ENCODE peak calls at places on chromosomes 2 and 18, in seven cellular contexts. One of them, this sample, is unnamed.

GRCh38 chr2:222944552-222944951 is 83.7 kb downstream of the ACSL3 start:
- DNase-seq in IMR-90: peak; percentile 26
- DNase-seq in tibial artery: no peak
- DNase-seq in CD8-positive, alpha-beta T cell: no peak
- DNase-seq in Caco-2: no peak
- DNase-seq in tibial nerve: no peak
- DNase-seq in fibroblast of lung: peak; percentile 55
- DNase-seq in this sample: no peak

GRCh38 chr18:8657873-8658521 is 47.4 kb upstream of the MTCL1 start:
- DNase-seq in IMR-90: peak; percentile 32
- DNase-seq in tibial artery: no peak
- DNase-seq in CD8-positive, alpha-beta T cell: no peak
- DNase-seq in Caco-2: no peak
- DNase-seq in tibial nerve: no peak
- DNase-seq in fibroblast of lung: peak; percentile 43
- DNase-seq in this sample: no peak

GRCh38 chr2:46935071-46935470 is 19.5 kb upstream of the MCFD2 start:
- DNase-seq in IMR-90: no peak
- DNase-seq in tibial artery: no peak
- DNase-seq in CD8-positive, alpha-beta T cell: no peak
- DNase-seq in Caco-2: no peak
- DNase-seq in tibial nerve: no peak
- DNase-seq in fibroblast of lung: no peak
- DNase-seq in this sample: no peak

GRCh38 chr2:65300134-65300771 is 72.6 kb downstream of the ACTR2 start:
- DNase-seq in IMR-90: peak; percentile 76
- DNase-seq in tibial artery: peak; percentile 88
- DNase-seq in CD8-positive, alpha-beta T cell: no peak
- DNase-seq in Caco-2: no peak
- DNase-seq in tibial nerve: peak; percentile 77
- DNase-seq in fibroblast of lung: peak; percentile 83
- DNase-seq in this sample: no peak

GRCh38 chr2:127829845-127830246 is 18.9 kb upstream of the WDR33 start:
- DNase-seq in IMR-90: no peak
- DNase-seq in tibial artery: no peak
- DNase-seq in CD8-positive, alpha-beta T cell: peak; percentile 27
- DNase-seq in Caco-2: no peak
- DNase-seq in tibial nerve: no peak
- DNase-seq in fibroblast of lung: peak; percentile 50
- DNase-seq in this sample: peak; percentile 86

GRCh38 chr2:172021955-172022354 is 22.2 kb downstream of the METAP1D start:
- DNase-seq in IMR-90: peak; percentile 37
- DNase-seq in tibial artery: no peak
- DNase-seq in CD8-positive, alpha-beta T cell: no peak
- DNase-seq in Caco-2: no peak
- DNase-seq in tibial nerve: no peak
- DNase-seq in fibroblast of lung: peak; percentile 52
- DNase-seq in this sample: no peak

GRCh38 chr2:11029136-11029535 is 117.4 kb downstream of the KCNF1 start:
- DNase-seq in IMR-90: no peak
- DNase-seq in tibial artery: no peak
- DNase-seq in CD8-positive, alpha-beta T cell: no peak
- DNase-seq in Caco-2: no peak
- DNase-seq in tibial nerve: no peak
- DNase-seq in fibroblast of lung: no peak
- DNase-seq in this sample: no peak

GRCh38 chr2:226398580-226398979 is 401.0 kb downstream of the IRS1 start:
- DNase-seq in IMR-90: peak; percentile 20
- DNase-seq in tibial artery: no peak
- DNase-seq in CD8-positive, alpha-beta T cell: no peak
- DNase-seq in Caco-2: no peak
- DNase-seq in tibial nerve: no peak
- DNase-seq in fibroblast of lung: peak; percentile 30
- DNase-seq in this sample: no peak

GRCh38 chr2:126856403-126856802 is 42.3 kb upstream of the TEX51 start:
- DNase-seq in IMR-90: no peak
- DNase-seq in tibial artery: no peak
- DNase-seq in CD8-positive, alpha-beta T cell: no peak
- DNase-seq in Caco-2: no peak
- DNase-seq in tibial nerve: no peak
- DNase-seq in fibroblast of lung: no peak
- DNase-seq in this sample: no peak

GRCh38 chr2:230434677-230435324 is 18.8 kb downstream of the SP100 start:
- DNase-seq in IMR-90: no peak
- DNase-seq in tibial artery: no peak
- DNase-seq in CD8-positive, alpha-beta T cell: no peak
- DNase-seq in Caco-2: no peak
- DNase-seq in tibial nerve: no peak
- DNase-seq in fibroblast of lung: no peak
- DNase-seq in this sample: no peak

GRCh38 chr18:55588001-55588875 is at the start of gene TCF4:
- DNase-seq in IMR-90: peak; percentile 52
- DNase-seq in tibial artery: peak; percentile 51
- DNase-seq in CD8-positive, alpha-beta T cell: no peak
- DNase-seq in Caco-2: peak; percentile 38
- DNase-seq in tibial nerve: peak; percentile 42
- DNase-seq in fibroblast of lung: peak; percentile 73
- DNase-seq in this sample: peak; percentile 19

GRCh38 chr2:165794520-165794882 is 454 bp upstream of the GALNT3 start:
- DNase-seq in IMR-90: peak; percentile 45
- DNase-seq in tibial artery: peak; percentile 30
- DNase-seq in CD8-positive, alpha-beta T cell: peak; percentile 40
- DNase-seq in Caco-2: no peak
- DNase-seq in tibial nerve: peak; percentile 14
- DNase-seq in fibroblast of lung: peak; percentile 49
- DNase-seq in this sample: peak; percentile 61

GRCh38 chr2:82283075-82283474 is 1978.5 kb upstream of the LRRTM1 start:
- DNase-seq in IMR-90: no peak
- DNase-seq in tibial artery: no peak
- DNase-seq in CD8-positive, alpha-beta T cell: no peak
- DNase-seq in Caco-2: no peak
- DNase-seq in tibial nerve: no peak
- DNase-seq in fibroblast of lung: no peak
- DNase-seq in this sample: no peak

GRCh38 chr2:71100195-71100964 is 29.6 kb downstream of the MCEE start:
- DNase-seq in IMR-90: peak; percentile 70
- DNase-seq in tibial artery: peak; percentile 45
- DNase-seq in CD8-positive, alpha-beta T cell: peak; percentile 12
- DNase-seq in Caco-2: peak; percentile 68
- DNase-seq in tibial nerve: peak; percentile 38
- DNase-seq in fibroblast of lung: peak; percentile 58
- DNase-seq in this sample: peak; percentile 15

GRCh38 chr2:121104721-121105141 is 180.3 kb downstream of the TFCP2L1 start:
- DNase-seq in IMR-90: peak; percentile 13
- DNase-seq in tibial artery: no peak
- DNase-seq in CD8-positive, alpha-beta T cell: no peak
- DNase-seq in Caco-2: no peak
- DNase-seq in tibial nerve: no peak
- DNase-seq in fibroblast of lung: peak; percentile 29
- DNase-seq in this sample: no peak

GRCh38 chr2:99600929-99601680 is 111.3 kb upstream of the REV1 start:
- DNase-seq in IMR-90: peak; percentile 43
- DNase-seq in tibial artery: no peak
- DNase-seq in CD8-positive, alpha-beta T cell: no peak
- DNase-seq in Caco-2: no peak
- DNase-seq in tibial nerve: no peak
- DNase-seq in fibroblast of lung: peak; percentile 48
- DNase-seq in this sample: no peak

GRCh38 chr2:85134255-85135065 is 1.3 kb downstream of the TCF7L1 start:
- DNase-seq in IMR-90: peak; percentile 54
- DNase-seq in tibial artery: peak; percentile 38
- DNase-seq in CD8-positive, alpha-beta T cell: no peak
- DNase-seq in Caco-2: no peak
- DNase-seq in tibial nerve: no peak
- DNase-seq in fibroblast of lung: peak; percentile 56
- DNase-seq in this sample: peak; percentile 28

GRCh38 chr2:126467367-126468054 is 188.4 kb upstream of the GYPC start:
- DNase-seq in IMR-90: no peak
- DNase-seq in tibial artery: no peak
- DNase-seq in CD8-positive, alpha-beta T cell: no peak
- DNase-seq in Caco-2: no peak
- DNase-seq in tibial nerve: no peak
- DNase-seq in fibroblast of lung: no peak
- DNase-seq in this sample: no peak

GRCh38 chr2:17916584-17916983 is 38.1 kb downstream of the KCNS3 start:
- DNase-seq in IMR-90: no peak
- DNase-seq in tibial artery: no peak
- DNase-seq in CD8-positive, alpha-beta T cell: no peak
- DNase-seq in Caco-2: no peak
- DNase-seq in tibial nerve: no peak
- DNase-seq in fibroblast of lung: no peak
- DNase-seq in this sample: no peak

GRCh38 chr2:238585836-238586821 is 159.4 kb downstream of the ASB1 start:
- DNase-seq in IMR-90: no peak
- DNase-seq in tibial artery: no peak
- DNase-seq in CD8-positive, alpha-beta T cell: no peak
- DNase-seq in Caco-2: no peak
- DNase-seq in tibial nerve: no peak
- DNase-seq in fibroblast of lung: peak; percentile 88
- DNase-seq in this sample: no peak

GRCh38 chr2:121809607-121810006 is 54.2 kb downstream of the TSN start:
- DNase-seq in IMR-90: no peak
- DNase-seq in tibial artery: no peak
- DNase-seq in CD8-positive, alpha-beta T cell: no peak
- DNase-seq in Caco-2: no peak
- DNase-seq in tibial nerve: no peak
- DNase-seq in fibroblast of lung: no peak
- DNase-seq in this sample: no peak

GRCh38 chr2:120486441-120486840 is 140.5 kb downstream of the INHBB start:
- DNase-seq in IMR-90: no peak
- DNase-seq in tibial artery: no peak
- DNase-seq in CD8-positive, alpha-beta T cell: no peak
- DNase-seq in Caco-2: no peak
- DNase-seq in tibial nerve: no peak
- DNase-seq in fibroblast of lung: no peak
- DNase-seq in this sample: no peak

GRCh38 chr2:218259099-218259921 is 1.5 kb upstream of the GPBAR1 start:
- DNase-seq in IMR-90: peak; percentile 85
- DNase-seq in tibial artery: peak; percentile 73
- DNase-seq in CD8-positive, alpha-beta T cell: no peak
- DNase-seq in Caco-2: no peak
- DNase-seq in tibial nerve: peak; percentile 51
- DNase-seq in fibroblast of lung: peak; percentile 80
- DNase-seq in this sample: no peak

DNA sequence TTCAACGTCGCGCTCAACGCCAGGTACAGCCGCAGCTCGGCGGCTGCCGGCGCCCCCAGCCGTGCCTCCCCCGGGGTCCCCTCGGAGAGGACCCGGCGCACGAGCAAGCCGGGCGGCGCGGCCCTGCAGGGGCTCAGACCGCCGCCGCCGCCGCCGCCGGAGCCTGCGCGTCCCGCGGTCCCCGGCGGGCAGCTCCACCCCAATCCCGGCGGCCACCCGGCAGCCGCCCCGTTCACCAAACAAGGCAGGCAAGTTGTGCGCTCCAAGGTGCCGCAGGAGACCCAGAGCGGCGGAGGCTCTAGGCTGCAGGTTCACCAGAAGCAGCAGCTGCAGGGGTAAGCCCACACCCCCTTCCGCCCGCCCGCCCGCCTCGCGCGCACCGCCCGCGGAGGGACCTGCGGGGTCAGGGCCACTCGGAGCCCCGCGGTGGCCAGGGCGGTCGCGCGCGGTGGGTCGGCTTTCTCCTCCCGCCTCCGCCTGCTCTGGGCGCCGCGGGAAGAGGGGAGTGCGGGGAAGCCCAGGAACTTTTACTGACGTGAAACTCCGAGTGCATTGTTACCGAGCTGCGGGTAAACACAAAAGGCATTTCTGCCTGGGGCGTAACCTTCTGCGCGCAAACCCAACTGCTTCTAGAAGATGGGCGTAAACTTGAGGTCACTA is 861 bp downstream of the LTBP1 start:
- DNase-seq in IMR-90: peak; percentile 54
- DNase-seq in tibial artery: no peak
- DNase-seq in CD8-positive, alpha-beta T cell: no peak
- DNase-seq in Caco-2: peak; percentile 68
- DNase-seq in tibial nerve: no peak
- DNase-seq in fibroblast of lung: peak; percentile 56
- DNase-seq in this sample: no peak
- H3K4me1 ChIP-seq in IMR-90: peaks cover 7% of the 10 kb centered on the region
- H3K4me1 ChIP-seq in tibial artery: peaks cover 13% of the 10 kb centered on the region
- H3K4me1 ChIP-seq in CD8-positive, alpha-beta T cell: no peaks in the 10 kb centered on the region
- H3K4me1 ChIP-seq in Caco-2: peaks cover 7% of the 10 kb centered on the region
- H3K4me1 ChIP-seq in tibial nerve: no peaks in the 10 kb centered on the region
- H3K4me1 ChIP-seq in fibroblast of lung: no peaks in the 10 kb centered on the region
- H3K4me1 ChIP-seq in this sample: no peaks in the 10 kb centered on the region

GRCh38 chr2:74103763-74104162 is 43.9 kb downstream of the BOLA3 start:
- DNase-seq in IMR-90: no peak
- DNase-seq in tibial artery: no peak
- DNase-seq in CD8-positive, alpha-beta T cell: no peak
- DNase-seq in Caco-2: no peak
- DNase-seq in tibial nerve: no peak
- DNase-seq in fibroblast of lung: no peak
- DNase-seq in this sample: no peak
- H3K4me1 ChIP-seq in IMR-90: no peaks in the 10 kb centered on the region
- H3K4me1 ChIP-seq in tibial artery: no peaks in the 10 kb centered on the region
- H3K4me1 ChIP-seq in CD8-positive, alpha-beta T cell: no peaks in the 10 kb centered on the region
- H3K4me1 ChIP-seq in Caco-2: no peaks in the 10 kb centered on the region
- H3K4me1 ChIP-seq in tibial nerve: no peaks in the 10 kb centered on the region
- H3K4me1 ChIP-seq in fibroblast of lung: no peaks in the 10 kb centered on the region
- H3K4me1 ChIP-seq in this sample: no peaks in the 10 kb centered on the region

GRCh38 chr2:134134827-134135226 is 119.0 kb upstream of the MGAT5 start:
- DNase-seq in IMR-90: no peak
- DNase-seq in tibial artery: no peak
- DNase-seq in CD8-positive, alpha-beta T cell: no peak
- DNase-seq in Caco-2: no peak
- DNase-seq in tibial nerve: no peak
- DNase-seq in fibroblast of lung: no peak
- DNase-seq in this sample: no peak
- H3K4me1 ChIP-seq in IMR-90: peaks cover 16% of the 10 kb centered on the region
- H3K4me1 ChIP-seq in tibial artery: peaks cover 22% of the 10 kb centered on the region
- H3K4me1 ChIP-seq in CD8-positive, alpha-beta T cell: peaks cover 20% of the 10 kb centered on the region
- H3K4me1 ChIP-seq in Caco-2: peaks cover 26% of the 10 kb centered on the region
- H3K4me1 ChIP-seq in tibial nerve: peaks cover 17% of the 10 kb centered on the region
- H3K4me1 ChIP-seq in fibroblast of lung: peaks cover 24% of the 10 kb centered on the region
- H3K4me1 ChIP-seq in this sample: peaks cover 27% of the 10 kb centered on the region

DNA sequence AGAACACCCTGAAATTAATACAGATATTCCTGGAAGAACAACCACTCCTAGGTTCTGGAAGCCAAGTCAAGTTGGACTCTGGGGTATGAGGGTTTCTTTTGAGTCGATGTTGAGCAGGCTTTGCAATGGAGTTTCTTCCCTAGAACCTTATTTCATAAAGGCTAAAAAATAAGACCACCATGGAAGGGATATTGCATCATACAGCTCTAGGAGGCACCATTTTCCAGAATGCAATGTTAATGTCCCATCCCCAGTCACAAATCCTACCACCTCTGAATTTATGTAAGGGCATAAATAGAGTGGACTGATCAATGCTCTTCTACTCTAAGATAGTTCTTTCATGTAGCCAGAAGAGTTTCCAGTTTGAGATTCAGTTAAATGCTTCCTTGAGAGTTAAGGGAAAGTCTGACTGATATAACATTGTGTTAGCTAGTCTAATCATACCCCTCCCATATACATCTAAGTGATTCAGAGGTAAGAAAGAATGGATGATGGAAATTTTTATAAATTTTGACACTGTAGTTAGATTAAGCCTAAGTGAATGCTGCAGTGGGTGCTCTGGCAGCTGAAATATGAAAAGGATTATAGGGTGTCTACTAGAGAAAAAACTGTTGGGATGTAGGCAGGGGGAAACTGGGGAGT is 22.0 kb downstream of the ARHGAP15 start:
- DNase-seq in IMR-90: no peak
- DNase-seq in tibial artery: no peak
- DNase-seq in CD8-positive, alpha-beta T cell: no peak
- DNase-seq in Caco-2: no peak
- DNase-seq in tibial nerve: no peak
- DNase-seq in fibroblast of lung: no peak
- DNase-seq in this sample: no peak
- H3K4me1 ChIP-seq in IMR-90: no peaks in the 10 kb centered on the region
- H3K4me1 ChIP-seq in tibial artery: no peaks in the 10 kb centered on the region
- H3K4me1 ChIP-seq in CD8-positive, alpha-beta T cell: peaks cover 94% of the 10 kb centered on the region
- H3K4me1 ChIP-seq in Caco-2: no peaks in the 10 kb centered on the region
- H3K4me1 ChIP-seq in tibial nerve: no peaks in the 10 kb centered on the region
- H3K4me1 ChIP-seq in fibroblast of lung: no peaks in the 10 kb centered on the region
- H3K4me1 ChIP-seq in this sample: no peaks in the 10 kb centered on the region

This sample was measured in foreskin keratinocyte.